ENCODE peak calls at places on chromosomes 12 and 14, in ten cellular contexts. Z is nephron progenitor cell, M is endodermal cell, U is GM20000, Y is brain microvascular endothelial cell, T is mammary epithelial cell, P is K562, S is Calu3, A is esophagus muscularis mucosa, N is left ventricle myocardium inferior. Q is an unnamed sample.

GRCh38 chr14:89221109-89221508 is 195.9 kb downstream of the FOXN3 start:
- DNase-seq in Z (no peak), M (no peak), U (no peak), Y (peak; percentile 74), T (peak; percentile 5), P (no peak), S (no peak), A (no peak), N (no peak), Q (no peak)

GRCh38 chr12:104695453-104696148 is 238.9 kb downstream of the CHST11 start:
- DNase-seq in Z (no peak), M (peak; percentile 51), U (peak; percentile 49), Y (peak; percentile 97), T (peak; percentile 78), P (no peak), S (no peak), A (no peak), N (no peak), Q (no peak)

GRCh38 chr12:120257041-120257821 is 8.3 kb downstream of the PXN start:
- DNase-seq in Z (no peak), M (peak; percentile 72), U (no peak), Y (peak; percentile 89), T (peak; percentile 72), P (no peak), S (peak; percentile 53), A (no peak), N (peak; percentile 74), Q (peak; percentile 83)

GRCh38 chr14:101845896-101846295 is 84.4 kb downstream of the PPP2R5C start:
- DNase-seq in Z (no peak), M (no peak), U (no peak), Y (no peak), T (no peak), P (no peak), S (no peak), A (no peak), N (no peak), Q (no peak)

GRCh38 chr12:122203968-122204828 is 689 bp downstream of the B3GNT4 start:
- DNase-seq in Z (peak; percentile 53), M (peak; percentile 83), U (peak; percentile 38), Y (no peak), T (no peak), P (no peak), S (no peak), A (no peak), N (no peak), Q (no peak)

GRCh38 chr12:1115471-1116242 is 124.6 kb downstream of the ERC1 start:
- DNase-seq in Z (no peak), M (no peak), U (no peak), Y (peak; percentile 40), T (peak; percentile 92), P (no peak), S (no peak), A (no peak), N (no peak), Q (no peak)

GRCh38 chr12:20264608-20265114 is 103.7 kb upstream of the PDE3A start:
- DNase-seq in Z (no peak), M (peak; percentile 89), U (no peak), Y (peak; percentile 20), T (no peak), P (no peak), S (no peak), A (no peak), N (no peak), Q (no peak)

GRCh38 chr14:21528381-21529348 is 2.5 kb upstream of the SALL2 start:
- DNase-seq in Z (no peak), M (peak; percentile 38), U (no peak), Y (peak; percentile 35), T (no peak), P (peak; percentile 47), S (no peak), A (no peak), N (no peak), Q (no peak)

GRCh38 chr14:65281991-65282908 is 130.3 kb upstream of the FUT8 start:
- DNase-seq in Z (no peak), M (peak; percentile 91), U (peak; percentile 66), Y (peak; percentile 75), T (peak; percentile 57), P (no peak), S (no peak), A (no peak), N (no peak), Q (no peak)

GRCh38 chr12:48936379-48936979 is 11.2 kb upstream of the FKBP11 start:
- DNase-seq in Z (peak; percentile 91), M (peak; percentile 98), U (peak; percentile 81), Y (peak; percentile 63), T (peak; percentile 17), P (peak; percentile 85), S (peak; percentile 74), A (no peak), N (peak; percentile 62), Q (peak; percentile 92)

GRCh38 chr12:41988715-41989114 is 156.0 kb downstream of the GXYLT1 start:
- DNase-seq in Z (no peak), M (no peak), U (no peak), Y (no peak), T (no peak), P (no peak), S (no peak), A (peak; percentile 42), N (no peak), Q (no peak)

GRCh38 chr14:77485901-77486678 is 12.5 kb downstream of the ISM2 start:
- DNase-seq in Z (no peak), M (no peak), U (no peak), Y (peak; percentile 79), T (peak; percentile 54), P (no peak), S (no peak), A (no peak), N (no peak), Q (no peak)

GRCh38 chr12:10033783-10034381 is 3.4 kb downstream of the CLEC9A start:
- DNase-seq in Z (no peak), M (no peak), U (peak; percentile 16), Y (no peak), T (peak; percentile 16), P (no peak), S (no peak), A (no peak), N (no peak), Q (no peak)

GRCh38 chr12:14238224-14238792 is 127.2 kb upstream of the ATF7IP start:
- DNase-seq in Z (no peak), M (no peak), U (no peak), Y (no peak), T (no peak), P (no peak), S (no peak), A (no peak), N (no peak), Q (no peak)
- TF ChIP-seq CTCF in Z (peak; percentile 67), M (peak; percentile 100), U (peak; percentile 37), Y (peak; percentile 45), T (peak; percentile 62), P (peak; percentile 55), S (peak; percentile 35), A (peak; percentile 75), N (peak; percentile 84), Q (peak; percentile 72)

GRCh38 chr12:2364566-2365165 is 311.9 kb downstream of the CACNA1C start:
- DNase-seq in Z (no peak), M (peak; percentile 73), U (no peak), Y (no peak), T (peak; percentile 76), P (no peak), S (no peak), A (no peak), N (no peak), Q (no peak)

GRCh38 chr12:2358986-2359658 is 306.3 kb downstream of the CACNA1C start:
- DNase-seq in Z (no peak), M (peak; percentile 57), U (no peak), Y (no peak), T (peak; percentile 95), P (no peak), S (no peak), A (no peak), N (no peak), Q (no peak)

GRCh38 chr12:2363836-2364565 is 311.2 kb downstream of the CACNA1C start:
- DNase-seq in Z (no peak), M (peak; percentile 27), U (no peak), Y (no peak), T (no peak), P (no peak), S (no peak), A (no peak), N (no peak), Q (no peak)

GRCh38 chr12:2359725-2360629 is 307.2 kb downstream of the CACNA1C start:
- DNase-seq in Z (no peak), M (peak; percentile 51), U (no peak), Y (no peak), T (no peak), P (no peak), S (no peak), A (no peak), N (no peak), Q (no peak)

GRCh38 chr12:2360630-2361170 is 307.9 kb downstream of the CACNA1C start:
- DNase-seq in Z (no peak), M (no peak), U (no peak), Y (no peak), T (no peak), P (peak; percentile 19), S (no peak), A (no peak), N (no peak), Q (no peak)
- TF ChIP-seq CTCF in Z (peak; percentile 5), M (peak; percentile 83), U (no peak), Y (peak; percentile 46), T (peak; percentile 24), P (peak; percentile 9), S (no peak), A (peak; percentile 13), N (peak; percentile 51), Q (peak; percentile 37)

GRCh38 chr14:56119221-56119967 is 1.2 kb downstream of the PELI2 start:
- DNase-seq in Z (peak; percentile 69), M (peak; percentile 79), U (peak; percentile 54), Y (peak; percentile 20), T (no peak), P (no peak), S (peak; percentile 42), A (no peak), N (peak; percentile 51), Q (peak; percentile 86)
- TF ChIP-seq CTCF in Z (no peak), M (no peak), U (no peak), Y (peak; percentile 3), T (no peak), P (no peak), S (no peak), A (no peak), N (no peak), Q (no peak)

GRCh38 chr12:44816446-44817017 is 59.6 kb downstream of the NELL2 start:
- DNase-seq in Z (no peak), M (no peak), U (no peak), Y (no peak), T (no peak), P (no peak), S (no peak), A (no peak), N (no peak), Q (no peak)

GRCh38 chr12:44817687-44818086 is 58.4 kb downstream of the NELL2 start:
- DNase-seq in Z (no peak), M (no peak), U (no peak), Y (no peak), T (no peak), P (peak; percentile 9), S (no peak), A (no peak), N (no peak), Q (no peak)

DNA sequence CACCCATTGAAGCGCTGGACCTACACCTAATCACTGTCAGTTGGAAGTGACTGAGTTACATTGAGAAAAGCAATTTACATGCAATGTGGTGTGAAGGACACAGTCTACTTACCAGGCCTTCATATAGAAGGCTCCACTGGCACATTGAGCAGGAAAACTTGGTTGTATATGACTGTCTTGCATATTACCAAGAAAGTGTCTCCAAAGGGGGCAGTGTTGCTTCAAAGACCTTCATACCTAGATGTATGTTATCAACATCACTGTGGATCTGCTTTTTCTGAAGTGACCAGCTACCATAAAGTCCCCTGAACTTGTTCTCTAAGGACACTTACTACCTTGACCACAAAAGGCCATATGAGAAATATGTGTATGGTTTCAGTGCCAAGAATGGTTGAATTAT is 64.1 kb downstream of the NELL2 start:
- DNase-seq in Z (no peak), M (peak; percentile 56), U (peak; percentile 10), Y (no peak), T (peak; percentile 1), P (no peak), S (no peak), A (no peak), N (no peak), Q (no peak)
- TF ChIP-seq CTCF in Z (no peak), M (peak; percentile 70), U (no peak), Y (peak; percentile 6), T (peak; percentile 4), P (peak; percentile 13), S (no peak), A (no peak), N (no peak), Q (no peak)

Q was measured in osteocyte.